ENCODE peak calls at places on chromosomes 7 and 10, in eight cellular contexts. One of them, this sample, is unnamed. For H3K4me1, the result is how much of the 10 kb centered on the place peaks cover.

GRCh38 chr10:114243661-114244060 is 4.6 kb downstream of the VWA2 start:
- DNase-seq in OCI-LY7: no peak
- DNase-seq in ascending aorta: no peak
- DNase-seq in testis: no peak
- DNase-seq in astrocyte: no peak
- DNase-seq in thoracic aorta: no peak
- DNase-seq in colonic mucosa: no peak
- DNase-seq in tibial artery: no peak
- DNase-seq in this sample: no peak

GRCh38 chr10:100895346-100895745 is 17.4 kb upstream of the SLF2 start:
- DNase-seq in OCI-LY7: no peak
- DNase-seq in ascending aorta: no peak
- DNase-seq in testis: peak
- DNase-seq in astrocyte: no peak
- DNase-seq in thoracic aorta: no peak
- DNase-seq in colonic mucosa: peak
- DNase-seq in tibial artery: no peak
- DNase-seq in this sample: no peak

GRCh38 chr10:6168059-6168458 is 34.7 kb upstream of the PFKFB3 start:
- DNase-seq in OCI-LY7: no peak
- DNase-seq in ascending aorta: no peak
- DNase-seq in testis: no peak
- DNase-seq in astrocyte: no peak
- DNase-seq in thoracic aorta: no peak
- DNase-seq in colonic mucosa: no peak
- DNase-seq in tibial artery: no peak
- DNase-seq in this sample: no peak

GRCh38 chr10:37700886-37701780 is 156.3 kb downstream of the ZNF248 start:
- DNase-seq in OCI-LY7: no peak
- DNase-seq in ascending aorta: no peak
- DNase-seq in testis: peak
- DNase-seq in astrocyte: no peak
- DNase-seq in thoracic aorta: no peak
- DNase-seq in colonic mucosa: no peak
- DNase-seq in tibial artery: no peak
- DNase-seq in this sample: peak

GRCh38 chr10:129719415-129719739 is 244.7 kb downstream of the EBF3 start:
- DNase-seq in OCI-LY7: no peak
- DNase-seq in ascending aorta: no peak
- DNase-seq in testis: no peak
- DNase-seq in astrocyte: no peak
- DNase-seq in thoracic aorta: no peak
- DNase-seq in colonic mucosa: peak
- DNase-seq in tibial artery: no peak
- DNase-seq in this sample: no peak

GRCh38 chr7:11623093-11623678 is 208.8 kb downstream of the THSD7A start:
- DNase-seq in OCI-LY7: no peak
- DNase-seq in ascending aorta: no peak
- DNase-seq in testis: no peak
- DNase-seq in astrocyte: no peak
- DNase-seq in thoracic aorta: no peak
- DNase-seq in colonic mucosa: no peak
- DNase-seq in tibial artery: no peak
- DNase-seq in this sample: no peak

GRCh38 chr7:105887569-105888199 is 11.3 kb upstream of the ATXN7L1 start:
- DNase-seq in OCI-LY7: no peak
- DNase-seq in ascending aorta: no peak
- DNase-seq in testis: no peak
- DNase-seq in astrocyte: no peak
- DNase-seq in thoracic aorta: no peak
- DNase-seq in colonic mucosa: peak
- DNase-seq in tibial artery: no peak
- DNase-seq in this sample: no peak

GRCh38 chr10:96044686-96045085 is 1.3 kb downstream of the CCNJ start:
- DNase-seq in OCI-LY7: no peak
- DNase-seq in ascending aorta: no peak
- DNase-seq in testis: no peak
- DNase-seq in astrocyte: peak
- DNase-seq in thoracic aorta: no peak
- DNase-seq in colonic mucosa: peak
- DNase-seq in tibial artery: no peak
- DNase-seq in this sample: no peak

GRCh38 chr7:92758796-92759431 is 77.5 kb downstream of the CDK6 start:
- DNase-seq in OCI-LY7: no peak
- DNase-seq in ascending aorta: no peak
- DNase-seq in testis: no peak
- DNase-seq in astrocyte: peak
- DNase-seq in thoracic aorta: no peak
- DNase-seq in colonic mucosa: no peak
- DNase-seq in tibial artery: no peak
- DNase-seq in this sample: no peak

GRCh38 chr10:60423920-60424319 is 34.2 kb upstream of the ANK3 start:
- DNase-seq in OCI-LY7: no peak
- DNase-seq in ascending aorta: no peak
- DNase-seq in testis: no peak
- DNase-seq in astrocyte: no peak
- DNase-seq in thoracic aorta: no peak
- DNase-seq in colonic mucosa: no peak
- DNase-seq in tibial artery: no peak
- DNase-seq in this sample: no peak

GRCh38 chr7:157002819-157003421 is 7.5 kb downstream of the MNX1 start:
- DNase-seq in OCI-LY7: no peak
- DNase-seq in ascending aorta: no peak
- DNase-seq in testis: peak
- DNase-seq in astrocyte: no peak
- DNase-seq in thoracic aorta: no peak
- DNase-seq in colonic mucosa: peak
- DNase-seq in tibial artery: no peak
- DNase-seq in this sample: peak

GRCh38 chr10:132977807-132978206 is 35.4 kb upstream of the CFAP46 start:
- DNase-seq in OCI-LY7: no peak
- DNase-seq in ascending aorta: no peak
- DNase-seq in testis: no peak
- DNase-seq in astrocyte: no peak
- DNase-seq in thoracic aorta: no peak
- DNase-seq in colonic mucosa: no peak
- DNase-seq in tibial artery: peak
- DNase-seq in this sample: no peak

GRCh38 chr7:32154797-32155196 is 84.6 kb upstream of the PDE1C start:
- DNase-seq in OCI-LY7: no peak
- DNase-seq in ascending aorta: peak
- DNase-seq in testis: no peak
- DNase-seq in astrocyte: peak
- DNase-seq in thoracic aorta: no peak
- DNase-seq in colonic mucosa: no peak
- DNase-seq in tibial artery: peak
- DNase-seq in this sample: no peak

GRCh38 chr10:114073787-114074186 is 30.1 kb downstream of the ADRB1 start:
- DNase-seq in OCI-LY7: peak
- DNase-seq in ascending aorta: no peak
- DNase-seq in testis: no peak
- DNase-seq in astrocyte: no peak
- DNase-seq in thoracic aorta: no peak
- DNase-seq in colonic mucosa: no peak
- DNase-seq in tibial artery: no peak
- DNase-seq in this sample: no peak

GRCh38 chr7:322111-322671 is 32.2 kb downstream of the FOXL3 start:
- DNase-seq in OCI-LY7: peak
- DNase-seq in ascending aorta: peak
- DNase-seq in testis: peak
- DNase-seq in astrocyte: no peak
- DNase-seq in thoracic aorta: no peak
- DNase-seq in colonic mucosa: peak
- DNase-seq in tibial artery: peak
- DNase-seq in this sample: peak

GRCh38 chr10:7945469-7946187 is 108.9 kb upstream of the GATA3 start:
- DNase-seq in OCI-LY7: no peak
- DNase-seq in ascending aorta: no peak
- DNase-seq in testis: no peak
- DNase-seq in astrocyte: no peak
- DNase-seq in thoracic aorta: no peak
- DNase-seq in colonic mucosa: no peak
- DNase-seq in tibial artery: no peak
- DNase-seq in this sample: no peak

GRCh38 chr7:47638679-47639306 is 56.9 kb upstream of the TNS3 start:
- DNase-seq in OCI-LY7: no peak
- DNase-seq in ascending aorta: peak
- DNase-seq in testis: peak
- DNase-seq in astrocyte: peak
- DNase-seq in thoracic aorta: peak
- DNase-seq in colonic mucosa: peak
- DNase-seq in tibial artery: peak
- DNase-seq in this sample: no peak

GRCh38 chr10:130038611-130039109 is 72.0 kb downstream of the C10orf143 start:
- DNase-seq in OCI-LY7: no peak
- DNase-seq in ascending aorta: peak
- DNase-seq in testis: no peak
- DNase-seq in astrocyte: no peak
- DNase-seq in thoracic aorta: no peak
- DNase-seq in colonic mucosa: no peak
- DNase-seq in tibial artery: no peak
- DNase-seq in this sample: no peak

GRCh38 chr10:48791267-48791928 is 106.7 kb downstream of the WDFY4 start:
- DNase-seq in OCI-LY7: no peak
- DNase-seq in ascending aorta: no peak
- DNase-seq in testis: no peak
- DNase-seq in astrocyte: no peak
- DNase-seq in thoracic aorta: no peak
- DNase-seq in colonic mucosa: no peak
- DNase-seq in tibial artery: no peak
- DNase-seq in this sample: no peak

GRCh38 chr10:71828702-71829101 is 22.3 kb downstream of the PSAP start:
- DNase-seq in OCI-LY7: no peak
- DNase-seq in ascending aorta: no peak
- DNase-seq in testis: no peak
- DNase-seq in astrocyte: no peak
- DNase-seq in thoracic aorta: no peak
- DNase-seq in colonic mucosa: no peak
- DNase-seq in tibial artery: no peak
- DNase-seq in this sample: no peak

GRCh38 chr10:92822964-92823363 is 25.4 kb upstream of the EXOC6 start:
- DNase-seq in OCI-LY7: peak
- DNase-seq in ascending aorta: no peak
- DNase-seq in testis: no peak
- DNase-seq in astrocyte: peak
- DNase-seq in thoracic aorta: no peak
- DNase-seq in colonic mucosa: no peak
- DNase-seq in tibial artery: no peak
- DNase-seq in this sample: peak
- TF ChIP-seq CTCF in OCI-LY7: peak
- TF ChIP-seq CTCF in ascending aorta: no peak
- TF ChIP-seq CTCF in testis: no peak
- TF ChIP-seq CTCF in astrocyte: peak
- TF ChIP-seq CTCF in thoracic aorta: no peak
- TF ChIP-seq CTCF in colonic mucosa: no peak
- TF ChIP-seq CTCF in tibial artery: no peak
- TF ChIP-seq CTCF in this sample: peak

GRCh38 chr10:50853557-50853956 is 31.9 kb downstream of the A1CF start:
- DNase-seq in OCI-LY7: no peak
- DNase-seq in ascending aorta: no peak
- DNase-seq in testis: no peak
- DNase-seq in astrocyte: no peak
- DNase-seq in thoracic aorta: no peak
- DNase-seq in colonic mucosa: no peak
- DNase-seq in tibial artery: no peak
- DNase-seq in this sample: no peak
- H3K4me1 ChIP-seq in OCI-LY7: under half
- H3K4me1 ChIP-seq in ascending aorta: under half
- H3K4me1 ChIP-seq in testis: under half
- H3K4me1 ChIP-seq in astrocyte: under half
- H3K4me1 ChIP-seq in thoracic aorta: under half
- H3K4me1 ChIP-seq in colonic mucosa: under half
- H3K4me1 ChIP-seq in tibial artery: under half
- H3K4me1 ChIP-seq in this sample: under half

GRCh38 chr10:3828404-3829192 is 43.6 kb upstream of the KLF6 start:
- DNase-seq in OCI-LY7: peak
- DNase-seq in ascending aorta: no peak
- DNase-seq in testis: no peak
- DNase-seq in astrocyte: peak
- DNase-seq in thoracic aorta: no peak
- DNase-seq in colonic mucosa: no peak
- DNase-seq in tibial artery: no peak
- DNase-seq in this sample: peak
- H3K4me3 ChIP-seq in OCI-LY7: peak
- H3K4me3 ChIP-seq in ascending aorta: peak
- H3K4me3 ChIP-seq in testis: peak
- H3K4me3 ChIP-seq in astrocyte: peak
- H3K4me3 ChIP-seq in thoracic aorta: peak
- H3K4me3 ChIP-seq in colonic mucosa: no peak
- H3K4me3 ChIP-seq in tibial artery: peak
- H3K4me3 ChIP-seq in this sample: peak

GRCh38 chr7:41010418-41010817 is 692.5 kb downstream of the INHBA start:
- DNase-seq in OCI-LY7: no peak
- DNase-seq in ascending aorta: no peak
- DNase-seq in testis: no peak
- DNase-seq in astrocyte: no peak
- DNase-seq in thoracic aorta: no peak
- DNase-seq in colonic mucosa: no peak
- DNase-seq in tibial artery: peak
- DNase-seq in this sample: no peak
- TF ChIP-seq CTCF in OCI-LY7: no peak
- TF ChIP-seq CTCF in ascending aorta: no peak
- TF ChIP-seq CTCF in testis: no peak
- TF ChIP-seq CTCF in astrocyte: no peak
- TF ChIP-seq CTCF in thoracic aorta: no peak
- TF ChIP-seq CTCF in colonic mucosa: no peak
- TF ChIP-seq CTCF in tibial artery: no peak
- TF ChIP-seq CTCF in this sample: no peak